ENCODE peak calls at places on chromosomes 1 and 21, in five cellular contexts. H is heart left ventricle, I is tibial artery, G is mammary epithelial cell, N is fibroblast of lung. B is an unnamed sample.

GRCh38 chr1:114803001-114803400 is 22.5 kb upstream of the SIKE1 start:
- DNase-seq in I (no peak), H (no peak), N (no peak), G (peak; percentile 99), B (no peak)

GRCh38 chr1:203650012-203650836 is 23.6 kb downstream of the ATP2B4 start:
- DNase-seq in I (peak; percentile 51), H (peak; percentile 65), N (peak; percentile 80), G (peak; percentile 96), B (no peak)

GRCh38 chr1:186212574-186213224 is 162.4 kb downstream of the TPR start:
- DNase-seq in H (no peak), G (peak; percentile 74), N (peak; percentile 94), I (no peak), B (peak; percentile 71)

GRCh38 chr1:109198745-109199144 is 15.0 kb upstream of the SARS1 start:
- DNase-seq in H (no peak), I (no peak), N (peak; percentile 88), G (no peak), B (no peak)

GRCh38 chr1:1603671-1604373 is 3.9 kb upstream of the FNDC10 start:
- DNase-seq in N (no peak), I (no peak), G (no peak), H (peak; percentile 23), B (no peak)

GRCh38 chr1:173477286-173478098 is at the start of gene PRDX6:
- DNase-seq in N (peak; percentile 83), G (no peak), I (peak; percentile 90), H (peak; percentile 92), B (no peak)

GRCh38 chr1:245463392-245464165 is 308.8 kb downstream of the KIF26B start:
- DNase-seq in H (no peak), I (no peak), G (peak; percentile 3), N (no peak), B (no peak)

GRCh38 chr1:202045699-202046098 is 35.3 kb downstream of the ELF3 start:
- DNase-seq in G (no peak), I (no peak), H (no peak), N (no peak), B (no peak)

GRCh38 chr1:19676438-19676922 is 11.8 kb downstream of the HTR6 start:
- DNase-seq in N (peak; percentile 64), G (peak; percentile 58), H (peak; percentile 81), I (peak; percentile 67), B (peak; percentile 30)

GRCh38 chr1:33322870-33323585 is 2.1 kb upstream of the A3GALT2 start:
- DNase-seq in I (no peak), N (no peak), G (no peak), H (no peak), B (no peak)

GRCh38 chr1:210626341-210626740 is 297.6 kb downstream of the HHAT start:
- DNase-seq in G (no peak), I (no peak), H (peak; percentile 43), N (no peak), B (no peak)

GRCh38 chr1:225848044-225848955 is 33.9 kb downstream of the TMEM63A start:
- DNase-seq in H (peak; percentile 67), I (no peak), G (no peak), N (no peak), B (no peak)

GRCh38 chr1:61107638-61108037 is 25.3 kb downstream of the NFIA start:
- DNase-seq in N (no peak), H (no peak), G (no peak), I (no peak), B (no peak)

GRCh38 chr1:74425669-74426068 is 86.7 kb downstream of the LRRC53 start:
- DNase-seq in H (no peak), N (peak; percentile 59), I (no peak), G (no peak), B (no peak)

GRCh38 chr1:19374926-19375325 is 62.8 kb downstream of the SLC66A1 start:
- DNase-seq in N (no peak), H (no peak), I (no peak), G (no peak), B (no peak)

GRCh38 chr1:209132736-209133467 is 450.6 kb upstream of the CAMK1G start:
- DNase-seq in G (no peak), N (no peak), I (no peak), H (no peak), B (no peak)

GRCh38 chr1:201970334-201971159 is 11.9 kb upstream of the RNPEP start:
- DNase-seq in N (peak; percentile 52), H (no peak), G (no peak), I (no peak), B (no peak)

GRCh38 chr21:40146201-40146890 is 279.1 kb downstream of the PCP4 start:
- DNase-seq in N (no peak), I (no peak), G (peak; percentile 59), H (no peak), B (no peak)

GRCh38 chr1:40057310-40058030 is 16.9 kb downstream of the CAP1 start:
- DNase-seq in N (no peak), H (no peak), G (no peak), I (no peak), B (no peak)

GRCh38 chr1:101112051-101112770 is 86.6 kb upstream of the DPH5 start:
- DNase-seq in I (peak; percentile 52), H (peak; percentile 58), N (no peak), G (no peak), B (no peak)

GRCh38 chr21:44838951-44839350 is 21.1 kb upstream of the SUMO3 start:
- DNase-seq in H (no peak), G (no peak), I (no peak), N (no peak), B (no peak)

GRCh38 chr1:58249729-58250586 is 296.6 kb downstream of the OMA1 start:
- DNase-seq in G (peak; percentile 46), N (peak; percentile 66), I (no peak), H (peak; percentile 35), B (no peak)

GRCh38 chr1:208106218-208106617 is 138.0 kb downstream of the PLXNA2 start:
- DNase-seq in N (no peak), H (no peak), I (no peak), G (no peak), B (no peak)

GRCh38 chr1:103250441-103250861 is 142.1 kb upstream of the COL11A1 start:
- DNase-seq in H (no peak), N (peak; percentile 77), G (no peak), I (no peak), B (no peak)

DNA sequence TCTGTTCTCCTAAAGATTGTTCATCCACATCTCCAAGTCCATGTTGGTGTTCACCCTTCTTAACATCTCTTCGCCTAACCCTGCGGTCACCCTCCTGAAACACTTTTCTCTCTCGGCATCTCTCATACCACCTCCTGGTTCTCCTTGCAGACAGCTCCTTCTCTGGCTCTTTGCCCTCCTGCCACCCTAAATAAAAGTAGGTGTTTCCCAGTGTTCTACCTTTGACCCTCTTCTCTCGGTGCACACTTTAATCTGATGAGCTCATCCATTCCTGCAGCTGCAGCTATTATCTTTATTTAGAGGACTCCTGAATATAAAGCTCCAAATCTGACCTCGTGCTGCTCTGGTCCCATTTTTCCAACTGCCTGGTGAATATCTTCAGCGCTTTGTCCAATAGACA is 126.9 kb downstream of the TMEM53 start:
- DNase-seq in I (no peak), H (no peak), G (no peak), N (no peak), B (no peak)
- H3K27me3 ChIP-seq in I (no peaks in the 10 kb centered on the region), H (peaks cover 5% of the 10 kb centered on the region), G (no peaks in the 10 kb centered on the region), N (peaks cover 22% of the 10 kb centered on the region), B (no peaks in the 10 kb centered on the region)

DNA sequence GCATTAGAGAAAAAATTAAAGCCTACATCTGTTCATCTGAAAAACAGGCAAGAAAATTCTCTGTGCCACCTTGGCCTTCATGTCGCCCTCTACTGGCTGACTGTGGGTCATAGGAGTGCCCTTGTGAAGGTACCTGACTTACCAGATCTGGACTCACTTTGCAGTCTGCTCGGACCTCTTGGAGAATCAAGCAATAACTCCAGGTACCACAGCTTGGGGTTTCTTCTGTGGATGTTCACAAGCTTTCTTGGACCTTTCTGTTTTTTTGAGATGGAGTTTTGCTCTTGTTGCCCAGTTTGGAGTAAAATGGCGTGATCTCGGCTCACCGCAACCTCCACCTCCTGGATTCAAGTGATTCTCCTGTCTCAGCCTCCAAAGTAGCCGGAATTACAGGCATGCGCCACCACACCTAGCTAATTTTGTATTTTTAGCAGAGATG is 2.4 kb upstream of the PRAMEF18 start:
- DNase-seq in I (no peak), G (no peak), N (no peak), H (no peak), B (peak; percentile 60)
- H3K27me3 ChIP-seq in I (no peaks in the 10 kb centered on the region), G (no peaks in the 10 kb centered on the region), N (no peaks in the 10 kb centered on the region), H (no peaks in the 10 kb centered on the region), B (no peaks in the 10 kb centered on the region)

DNA sequence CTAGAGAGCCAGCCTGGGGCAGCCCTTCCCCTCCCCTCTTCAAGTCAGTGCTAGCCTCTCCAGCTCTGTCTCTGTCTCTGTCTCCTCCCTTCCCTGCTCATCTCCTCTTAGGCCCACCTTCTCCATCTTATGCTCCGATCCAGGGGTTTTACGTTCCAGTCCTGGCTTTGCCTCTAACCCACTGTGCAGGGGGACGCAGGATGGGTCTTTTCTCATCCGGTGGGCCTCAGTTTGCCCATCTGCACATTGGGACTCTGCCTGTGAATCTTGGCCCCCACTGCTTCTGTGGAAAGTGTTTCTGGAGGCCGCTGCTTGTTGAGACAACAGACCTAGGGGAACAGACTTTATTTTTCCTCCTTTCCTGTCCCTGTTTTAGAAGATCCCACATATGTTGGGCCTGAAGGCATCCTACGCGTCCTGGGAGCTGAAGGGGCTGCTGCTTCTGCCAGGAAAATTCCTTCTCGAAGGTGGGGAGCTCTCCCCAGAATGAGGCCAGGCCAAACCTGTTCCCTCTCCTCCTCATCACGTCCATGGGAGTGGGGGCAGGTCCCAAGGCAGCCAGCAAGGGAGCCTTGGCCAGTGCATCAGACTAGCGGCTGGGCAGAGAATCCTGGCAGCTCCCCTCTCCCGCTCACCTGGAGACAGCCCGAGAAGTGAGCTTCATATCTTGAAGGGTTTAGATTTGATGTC is 99.5 kb upstream of the CSF3R start:
- DNase-seq in N (no peak), I (no peak), G (no peak), H (no peak), B (no peak)
- H3K27me3 ChIP-seq in N (no peaks in the 10 kb centered on the region), I (no peaks in the 10 kb centered on the region), G (no peaks in the 10 kb centered on the region), H (peaks cover 28% of the 10 kb centered on the region), B (peaks cover 9% of the 10 kb centered on the region)

GRCh38 chr1:196387766-196388165 is 220.5 kb downstream of the KCNT2 start:
- DNase-seq in N (peak; percentile 73), H (no peak), I (no peak), G (no peak), B (no peak)

GRCh38 chr1:196399713-196400112 is 208.5 kb downstream of the KCNT2 start:
- DNase-seq in H (no peak), G (no peak), N (no peak), I (no peak), B (no peak)

GRCh38 chr1:196393282-196393681 is 215.0 kb downstream of the KCNT2 start:
- DNase-seq in N (no peak), H (no peak), I (no peak), G (no peak), B (no peak)

DNA sequence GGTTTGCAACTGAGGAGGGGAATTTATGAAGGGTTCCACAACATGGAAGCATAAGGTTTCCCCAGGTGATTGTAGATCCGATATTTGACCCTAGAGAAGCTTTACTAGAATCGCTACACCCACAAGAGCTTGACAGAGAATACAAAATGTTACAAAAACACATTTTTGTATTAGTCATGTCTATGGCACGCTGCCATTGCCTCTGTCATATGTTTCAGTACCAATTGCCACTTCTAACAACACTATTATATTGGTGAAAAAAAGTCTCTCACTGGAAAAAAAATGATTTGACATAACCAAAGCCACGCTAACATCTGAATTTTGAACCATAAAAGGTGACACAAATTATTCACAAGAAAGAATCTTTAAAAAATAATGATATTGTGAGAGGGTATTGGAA is 214.5 kb downstream of the KCNT2 start:
- DNase-seq in N (peak; percentile 69), G (peak; percentile 25), I (peak; percentile 69), H (no peak), B (no peak)
- H3K27me3 ChIP-seq in N (no peaks in the 10 kb centered on the region), G (peaks cover 4% of the 10 kb centered on the region), I (no peaks in the 10 kb centered on the region), H (no peaks in the 10 kb centered on the region), B (no peaks in the 10 kb centered on the region)

B was measured in HAP-1.